ENCODE peak calls at places on chromosomes 1 and 21, in nine cellular contexts. F is adipocyte, Z is GM23338, L is stomach, C is astrocyte, S is adrenal gland, J is PC-9, X is bronchial epithelial cell, O is cardiac muscle cell. B is an unnamed sample. For H3K27me3, the result is how much of the 10 kb centered on the place peaks cover.

GRCh38 chr1:157849229-157849875 is 7.7 kb upstream of the CD5L start:
- DNase-seq in F (no peak), Z (no peak), L (no peak), C (no peak), S (no peak), J (no peak), X (no peak), O (no peak), B (no peak)

GRCh38 chr1:3061981-3062615 is 6.9 kb upstream of the PRDM16 start:
- DNase-seq in F (no peak), Z (no peak), L (peak), C (no peak), S (no peak), J (no peak), X (no peak), O (no peak), B (no peak)

GRCh38 chr1:61481313-61481712 is 243.6 kb downstream of the TM2D1 start:
- DNase-seq in F (peak), Z (no peak), L (no peak), C (no peak), S (no peak), J (peak), X (peak), O (no peak), B (peak)

GRCh38 chr1:36154335-36154734 is 1.6 kb upstream of the MAP7D1 start:
- DNase-seq in F (no peak), Z (no peak), L (no peak), C (no peak), S (no peak), J (no peak), X (no peak), O (no peak), B (no peak)

GRCh38 chr1:197268012-197268411 is at the start of gene CRB1:
- DNase-seq in F (no peak), Z (peak), L (no peak), C (no peak), S (no peak), J (no peak), X (no peak), O (peak), B (no peak)

GRCh38 chr21:37907076-37907475 is 9.2 kb downstream of the KCNJ6 start:
- DNase-seq in F (no peak), Z (no peak), L (no peak), C (no peak), S (no peak), J (no peak), X (peak), O (no peak), B (no peak)

GRCh38 chr1:90809093-90809492 is 92.0 kb upstream of the BARHL2 start:
- DNase-seq in F (no peak), Z (peak), L (no peak), C (no peak), S (no peak), J (no peak), X (no peak), O (no peak), B (no peak)

GRCh38 chr1:231636157-231636556 is 9.6 kb downstream of the DISC1 start:
- DNase-seq in F (peak), Z (no peak), L (no peak), C (peak), S (peak), J (no peak), X (peak), O (no peak), B (no peak)

GRCh38 chr1:87795615-87796337 is 467.1 kb downstream of the LMO4 start:
- DNase-seq in F (no peak), Z (no peak), L (no peak), C (no peak), S (no peak), J (no peak), X (no peak), O (no peak), B (no peak)

GRCh38 chr1:29114654-29115053 is 9.0 kb downstream of the TMEM200B start:
- DNase-seq in F (no peak), Z (no peak), L (no peak), C (no peak), S (no peak), J (no peak), X (no peak), O (no peak), B (no peak)

GRCh38 chr1:186739515-186739914 is 59.3 kb upstream of the PTGS2 start:
- DNase-seq in F (no peak), Z (no peak), L (no peak), C (no peak), S (no peak), J (no peak), X (peak), O (no peak), B (no peak)

GRCh38 chr1:167794043-167794442 is 72.3 kb downstream of the MPZL1 start:
- DNase-seq in F (no peak), Z (no peak), L (no peak), C (no peak), S (no peak), J (peak), X (peak), O (no peak), B (no peak)

GRCh38 chr1:161962094-161962887 is 61.4 kb downstream of the OLFML2B start:
- DNase-seq in F (peak), Z (no peak), L (no peak), C (peak), S (peak), J (no peak), X (peak), O (no peak), B (no peak)

GRCh38 chr1:89261926-89262540 is 10.6 kb downstream of the GBP5 start:
- DNase-seq in F (no peak), Z (peak), L (no peak), C (peak), S (peak), J (no peak), X (no peak), O (no peak), B (no peak)

GRCh38 chr1:118100686-118101300 is 84.2 kb downstream of the SPAG17 start:
- DNase-seq in F (no peak), Z (no peak), L (peak), C (peak), S (no peak), J (no peak), X (no peak), O (no peak), B (no peak)

GRCh38 chr1:76294470-76295194 is 220.1 kb downstream of the ST6GALNAC3 start:
- DNase-seq in F (no peak), Z (no peak), L (no peak), C (no peak), S (no peak), J (no peak), X (no peak), O (no peak), B (no peak)

GRCh38 chr21:44927259-44927586 is 6.5 kb upstream of the ITGB2 start:
- DNase-seq in F (no peak), Z (no peak), L (no peak), C (no peak), S (no peak), J (no peak), X (no peak), O (no peak), B (no peak)

GRCh38 chr21:44926364-44927101 is 5.8 kb upstream of the ITGB2 start:
- DNase-seq in F (no peak), Z (no peak), L (no peak), C (peak), S (no peak), J (no peak), X (peak), O (no peak), B (no peak)

GRCh38 chr21:44925027-44925755 is 4.5 kb upstream of the ITGB2 start:
- DNase-seq in F (peak), Z (no peak), L (no peak), C (peak), S (no peak), J (no peak), X (peak), O (no peak), B (no peak)

GRCh38 chr21:44923481-44924084 is 2.9 kb upstream of the ITGB2 start:
- DNase-seq in F (no peak), Z (no peak), L (no peak), C (no peak), S (no peak), J (no peak), X (no peak), O (no peak), B (no peak)

GRCh38 chr21:44924611-44925010 is 3.9 kb upstream of the ITGB2 start:
- DNase-seq in F (no peak), Z (no peak), L (no peak), C (no peak), S (no peak), J (no peak), X (no peak), O (no peak), B (no peak)
- H3K27me3 ChIP-seq in F (under half), Z (half or more), L (under half), C (under half), S (under half), J (under half), X (under half), O (under half), B (under half)

GRCh38 chr1:156847591-156848460 is 11.1 kb downstream of the INSRR start:
- DNase-seq in F (no peak), Z (no peak), L (no peak), C (no peak), S (no peak), J (no peak), X (no peak), O (no peak), B (no peak)
- H3K27me3 ChIP-seq in F (half or more), Z (half or more), L (under half), C (half or more), S (under half), J (under half), X (under half), O (half or more), B (half or more)

DNA sequence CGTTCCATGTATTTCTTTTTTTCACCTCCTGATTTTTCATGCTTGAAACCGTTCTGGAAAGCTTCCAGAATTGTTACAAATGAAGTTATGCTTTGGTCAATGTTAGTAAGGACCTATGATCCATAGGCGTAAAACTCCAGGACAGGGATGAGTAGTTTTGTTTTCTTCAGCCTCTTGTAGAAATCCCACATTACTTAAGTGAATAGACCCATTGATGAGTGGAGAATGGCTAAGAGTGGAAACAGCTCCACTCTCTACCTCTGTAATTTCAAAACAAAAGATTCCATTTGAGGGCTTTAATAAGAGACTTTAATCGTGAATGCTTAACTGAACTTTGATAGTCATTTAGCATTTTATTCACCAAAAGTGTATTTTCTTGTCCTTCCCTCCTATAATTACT is 3.0 kb upstream of the TGFB2 start:
- DNase-seq in F (no peak), Z (no peak), L (no peak), C (no peak), S (no peak), J (no peak), X (no peak), O (no peak), B (no peak)
- H3K27me3 ChIP-seq in F (under half), Z (under half), L (under half), C (under half), S (under half), J (under half), X (under half), O (under half), B (under half)

DNA sequence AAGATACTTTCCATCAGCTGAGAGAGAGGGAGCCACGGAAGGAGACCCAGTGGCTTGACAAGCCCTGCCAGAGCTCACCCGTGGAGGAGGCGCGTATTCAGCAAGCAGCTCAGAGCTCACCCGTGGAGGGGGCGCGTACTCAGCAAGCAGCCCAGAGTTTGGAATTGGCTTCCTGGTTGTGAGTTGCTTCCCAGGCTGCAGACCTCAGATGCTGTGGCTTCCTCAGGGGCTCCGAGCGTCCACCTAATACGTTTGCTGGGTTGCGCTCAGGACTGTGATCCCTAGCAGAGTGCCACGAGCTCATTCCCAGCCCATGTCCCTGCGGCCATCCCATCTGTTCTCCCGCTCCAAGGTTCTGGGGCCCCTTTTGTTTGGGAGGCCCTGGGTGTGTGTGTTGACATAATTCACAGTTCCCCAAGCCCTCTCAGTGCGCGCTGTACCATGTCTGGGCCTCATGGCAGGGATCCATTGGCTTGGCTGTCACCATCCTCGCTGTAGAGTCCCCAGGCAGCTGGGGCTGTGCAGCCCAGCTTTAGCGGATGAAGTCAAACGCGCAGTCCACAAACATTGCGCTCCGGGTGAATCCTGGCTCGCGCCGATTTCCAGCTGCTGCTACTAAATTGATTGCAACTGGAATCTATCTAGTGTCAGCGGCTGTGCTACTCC is 3.6 kb downstream of the AJAP1 start:
- DNase-seq in F (no peak), Z (no peak), L (no peak), C (no peak), S (no peak), J (no peak), X (no peak), O (no peak), B (no peak)
- H3K27me3 ChIP-seq in F (under half), Z (under half), L (under half), C (under half), S (under half), J (under half), X (under half), O (half or more), B (under half)

DNA sequence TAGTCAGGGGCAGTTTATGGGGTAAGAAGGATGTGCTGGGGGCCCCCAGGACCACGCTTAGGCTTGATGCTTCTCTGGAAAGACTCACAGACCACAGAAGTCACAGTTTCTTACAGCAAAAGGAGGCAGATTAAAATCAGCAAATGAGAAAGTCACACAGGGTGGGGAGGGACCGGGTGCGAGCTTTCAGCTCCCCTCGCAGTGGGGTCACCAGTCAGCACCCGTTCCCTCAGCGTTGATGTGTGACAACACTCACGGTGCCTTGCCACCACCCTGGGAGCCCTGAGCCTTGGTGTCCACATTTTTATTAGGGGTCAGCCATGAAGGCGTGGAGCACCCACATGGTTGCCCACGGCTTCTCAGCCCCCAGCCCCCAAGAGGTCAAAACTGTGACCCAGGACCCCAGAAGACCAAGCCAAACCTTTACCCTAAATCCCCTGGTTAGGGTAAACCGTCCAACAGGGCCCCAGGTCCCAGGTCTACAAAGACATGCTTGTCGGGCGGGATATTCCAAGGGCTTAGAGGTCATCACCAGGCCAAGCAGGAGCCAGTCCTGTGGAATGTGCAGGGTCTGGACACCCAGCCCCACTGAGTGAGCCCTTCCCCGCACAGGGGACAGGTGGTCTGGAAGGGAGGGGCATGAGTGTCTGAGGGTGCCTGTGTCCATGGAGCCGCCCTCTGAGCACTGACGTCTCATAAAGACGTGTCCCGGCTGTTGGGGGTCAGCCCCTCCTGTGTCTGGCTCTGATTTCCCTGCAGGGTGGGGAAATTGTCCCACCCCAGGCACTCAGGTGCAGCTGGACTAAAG is 64.5 kb upstream of the ABCG1 start:
- DNase-seq in F (no peak), Z (no peak), L (no peak), C (no peak), S (peak), J (no peak), X (no peak), O (no peak), B (no peak)
- H3K27me3 ChIP-seq in F (half or more), Z (under half), L (under half), C (under half), S (under half), J (under half), X (under half), O (under half), B (under half)

GRCh38 chr1:22600071-22600816 is 36.2 kb upstream of the C1QA start:
- DNase-seq in F (no peak), Z (peak), L (no peak), C (no peak), S (no peak), J (no peak), X (no peak), O (no peak), B (no peak)
- H3K27me3 ChIP-seq in F (half or more), Z (under half), L (under half), C (under half), S (under half), J (half or more), X (under half), O (under half), B (under half)

DNA sequence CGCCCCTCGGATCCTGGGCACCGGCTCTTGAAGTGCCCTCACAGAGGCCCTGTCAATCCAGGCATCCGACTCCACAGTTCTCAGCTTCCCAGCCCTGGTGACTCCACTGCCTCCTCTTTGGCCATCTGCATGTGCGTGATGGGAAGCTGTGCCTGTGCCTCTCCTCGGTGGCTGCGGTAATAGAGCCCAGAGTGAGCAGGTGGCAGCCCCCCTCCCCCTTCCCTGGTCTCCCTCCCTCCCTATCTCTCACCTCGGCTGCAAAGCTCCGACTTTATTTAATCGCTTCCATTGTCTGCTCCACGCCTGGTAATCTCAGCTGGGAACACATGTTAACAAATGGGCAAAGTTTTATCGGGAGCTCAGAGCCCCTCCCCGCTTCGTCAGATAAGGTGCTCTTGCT is 91.9 kb downstream of the IGSF21 start:
- DNase-seq in F (no peak), Z (peak), L (no peak), C (no peak), S (peak), J (no peak), X (no peak), O (no peak), B (no peak)
- H3K27me3 ChIP-seq in F (half or more), Z (under half), L (under half), C (under half), S (under half), J (half or more), X (under half), O (half or more), B (under half)

DNA sequence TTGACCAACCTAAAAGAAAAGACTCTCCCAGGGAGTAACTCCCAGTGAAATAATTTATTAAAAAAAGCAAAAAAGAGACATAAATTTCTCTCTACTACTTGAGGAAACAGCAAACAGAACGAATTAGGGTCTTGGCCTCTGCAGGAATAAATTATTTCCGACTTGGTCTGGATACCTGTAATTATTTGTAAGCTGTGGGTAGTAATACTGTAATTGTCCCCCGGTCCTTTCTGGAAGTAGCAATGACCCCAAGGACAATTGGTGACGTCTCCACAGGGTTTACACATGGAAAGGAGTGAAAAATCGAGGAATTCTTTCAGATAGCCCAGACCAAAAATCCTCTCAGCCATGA is 3.7 kb upstream of the SIM2 start:
- DNase-seq in F (no peak), Z (no peak), L (no peak), C (no peak), S (no peak), J (no peak), X (no peak), O (no peak), B (no peak)
- H3K27me3 ChIP-seq in F (half or more), Z (half or more), L (under half), C (half or more), S (half or more), J (under half), X (half or more), O (half or more), B (half or more)

DNA sequence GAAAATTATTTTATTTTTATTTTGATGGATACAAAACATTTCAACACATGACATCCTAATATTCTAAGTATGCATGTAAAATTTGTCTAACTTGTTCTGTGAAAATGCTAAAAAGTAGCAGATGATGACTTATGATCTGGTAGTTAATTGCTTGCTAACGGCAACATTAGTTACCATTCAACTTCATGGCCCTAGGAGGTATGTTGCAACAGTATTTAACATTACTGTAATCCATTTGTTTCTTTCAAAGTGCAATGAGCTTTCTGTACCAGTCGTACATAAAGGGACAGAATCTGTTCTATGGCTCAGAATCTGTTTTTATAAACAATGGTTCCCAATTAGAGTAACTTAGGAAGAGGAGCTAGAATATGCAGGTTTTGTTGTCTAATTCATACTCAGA is 91.5 kb upstream of the ZNHIT6 start:
- DNase-seq in F (no peak), Z (no peak), L (no peak), C (no peak), S (no peak), J (no peak), X (no peak), O (no peak), B (no peak)
- H3K27me3 ChIP-seq in F (under half), Z (under half), L (under half), C (under half), S (under half), J (under half), X (under half), O (under half), B (under half)

GRCh38 chr1:34129630-34130029 is 35.4 kb downstream of the CSMD2 start:
- DNase-seq in F (no peak), Z (no peak), L (no peak), C (no peak), S (no peak), J (no peak), X (no peak), O (no peak), B (no peak)

GRCh38 chr1:34131396-34132160 is 33.5 kb downstream of the CSMD2 start:
- DNase-seq in F (no peak), Z (no peak), L (no peak), C (no peak), S (no peak), J (no peak), X (no peak), O (no peak), B (no peak)

GRCh38 chr1:34132161-34132420 is 32.9 kb downstream of the CSMD2 start:
- DNase-seq in F (no peak), Z (no peak), L (no peak), C (no peak), S (no peak), J (no peak), X (no peak), O (no peak), B (no peak)

GRCh38 chr1:34128186-34128889 is 36.7 kb downstream of the CSMD2 start:
- DNase-seq in F (no peak), Z (no peak), L (no peak), C (no peak), S (no peak), J (no peak), X (no peak), O (no peak), B (no peak)

DNA sequence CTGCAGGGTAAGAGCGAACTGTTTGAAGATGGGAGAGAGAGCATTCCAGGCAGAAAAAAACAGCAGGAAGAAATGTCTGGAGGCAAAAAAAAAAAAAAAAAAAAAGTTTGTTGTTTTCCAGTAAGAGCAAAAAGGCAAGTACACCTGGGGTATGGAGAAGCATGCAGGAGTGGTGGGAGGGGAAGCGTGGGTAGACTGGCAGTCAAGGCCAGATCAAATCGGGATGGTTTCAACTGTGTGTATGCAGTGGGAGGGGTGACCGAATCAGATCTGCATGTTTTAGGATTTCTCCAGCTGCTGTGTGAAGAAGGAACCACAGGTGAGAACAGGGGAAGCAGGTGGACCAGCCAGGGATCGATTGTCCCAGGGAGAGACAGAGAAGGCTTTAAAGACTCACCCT is 34.7 kb downstream of the CSMD2 start:
- DNase-seq in F (no peak), Z (no peak), L (no peak), C (no peak), S (no peak), J (no peak), X (no peak), O (no peak), B (no peak)
- H3K27me3 ChIP-seq in F (under half), Z (under half), L (under half), C (under half), S (under half), J (under half), X (under half), O (under half), B (under half)

B was measured in BJ.